ENCODE peak calls at places on chromosome 11, in nine cellular contexts. Z, E, L, D, W, I, F, V and Y are unnamed samples.

GRCh38 chr11:60899021-60899936 is 7.1 kb downstream of the PRPF19 start:
- DNase-seq in W (no peak), I (no peak), Z (no peak), D (no peak), V (no peak), E (no peak), L (no peak), F (peak), Y (peak)

GRCh38 chr11:97739892-97740782 is 1280.6 kb upstream of the CNTN5 start:
- DNase-seq in Z (no peak), D (no peak), I (no peak), L (no peak), E (no peak), F (no peak), W (peak), V (no peak), Y (no peak)

GRCh38 chr11:34155759-34156062 is 50.3 kb downstream of the NAT10 start:
- DNase-seq in E (no peak), L (no peak), V (no peak), I (no peak), Z (no peak), F (no peak), W (no peak), D (no peak), Y (no peak)

GRCh38 chr11:84817998-84818397 is 809.1 kb downstream of the DLG2 start:
- DNase-seq in Z (no peak), V (peak), L (no peak), I (no peak), D (no peak), W (no peak), F (no peak), E (no peak), Y (no peak)

GRCh38 chr11:1560011-1560579 is 12.0 kb downstream of the DUSP8 start:
- DNase-seq in D (no peak), I (no peak), Z (no peak), F (no peak), V (no peak), W (no peak), E (no peak), L (no peak), Y (no peak)

GRCh38 chr11:58493676-58494075 is 14.2 kb downstream of the OR5B21 start:
- DNase-seq in F (no peak), I (no peak), E (no peak), Z (no peak), V (no peak), W (no peak), D (no peak), L (no peak), Y (no peak)

GRCh38 chr11:21927628-21928027 is 265.3 kb upstream of the ANO5 start:
- DNase-seq in L (no peak), W (no peak), V (no peak), E (no peak), F (no peak), Z (no peak), I (no peak), D (no peak), Y (no peak)

GRCh38 chr11:120013325-120014250 is 124.3 kb downstream of the TRIM29 start:
- DNase-seq in D (no peak), Z (no peak), V (no peak), F (peak), I (no peak), W (peak), L (peak), E (peak), Y (peak)

GRCh38 chr11:118401880-118402590 is 629 bp downstream of the ATP5MG start:
- DNase-seq in W (peak), F (no peak), E (no peak), Z (no peak), I (no peak), L (no peak), D (no peak), V (peak), Y (no peak)

GRCh38 chr11:119912214-119912613 is 183.2 kb upstream of the NECTIN1 start:
- DNase-seq in L (no peak), F (no peak), W (no peak), I (no peak), Z (no peak), D (no peak), E (no peak), V (no peak), Y (no peak)

GRCh38 chr11:68927280-68928107 is 23.8 kb downstream of the IGHMBP2 start:
- DNase-seq in E (no peak), F (peak), W (no peak), D (no peak), V (no peak), L (no peak), I (no peak), Z (no peak), Y (peak)

GRCh38 chr11:110463153-110463552 is 33.4 kb downstream of the FDX1 start:
- DNase-seq in D (peak), V (no peak), E (peak), Z (peak), W (no peak), F (no peak), L (no peak), I (no peak), Y (peak)

GRCh38 chr11:81874627-81875026 is 859.0 kb downstream of the FAM181B start:
- DNase-seq in F (no peak), E (no peak), L (no peak), Z (no peak), I (peak), W (no peak), D (no peak), V (no peak), Y (no peak)

GRCh38 chr11:24421766-24422165 is 75.1 kb upstream of the LUZP2 start:
- DNase-seq in I (no peak), D (no peak), W (no peak), L (no peak), Z (no peak), F (no peak), E (no peak), V (no peak), Y (no peak)

GRCh38 chr11:103114836-103115235 is 5.6 kb downstream of the DYNC2H1 start:
- DNase-seq in E (no peak), W (no peak), V (no peak), Z (no peak), F (no peak), I (no peak), L (no peak), D (no peak), Y (no peak)

GRCh38 chr11:64321026-64321425 is 3.1 kb downstream of the PRDX5 start:
- DNase-seq in V (no peak), W (no peak), Z (no peak), L (no peak), F (no peak), D (no peak), E (no peak), I (no peak), Y (no peak)

GRCh38 chr11:67119577-67120391 is 721 bp downstream of the KDM2A start:
- DNase-seq in Z (peak), L (no peak), I (peak), V (no peak), D (no peak), F (peak), E (peak), W (no peak), Y (peak)